ENCODE peak calls at places on chromosomes 6 and 20, in seven cellular contexts. One of them, this sample, is unnamed.

GRCh38 chr20:39029324-39029820 is 67.2 kb downstream of the DHX35 start:
- DNase-seq in H1: no peak
- DNase-seq in SK-N-SH: no peak
- DNase-seq in K562: no peak
- DNase-seq in GM12878: no peak
- DNase-seq in GM12892: no peak
- DNase-seq in HepG2: no peak
- DNase-seq in this sample: no peak

GRCh38 chr20:11350126-11351005 is 567.3 kb upstream of the BTBD3 start:
- DNase-seq in H1: no peak
- DNase-seq in SK-N-SH: no peak
- DNase-seq in K562: no peak
- DNase-seq in GM12878: no peak
- DNase-seq in GM12892: no peak
- DNase-seq in HepG2: no peak
- DNase-seq in this sample: no peak

GRCh38 chr6:140105857-140106256 is 731.4 kb upstream of the CITED2 start:
- DNase-seq in H1: peak; percentile 52
- DNase-seq in SK-N-SH: peak; percentile 15
- DNase-seq in K562: peak; percentile 54
- DNase-seq in GM12878: no peak
- DNase-seq in GM12892: no peak
- DNase-seq in HepG2: peak; percentile 39
- DNase-seq in this sample: no peak

GRCh38 chr6:161417712-161418457 is 144.0 kb upstream of the AGPAT4 start:
- DNase-seq in H1: no peak
- DNase-seq in SK-N-SH: peak; percentile 49
- DNase-seq in K562: no peak
- DNase-seq in GM12878: no peak
- DNase-seq in GM12892: no peak
- DNase-seq in HepG2: no peak
- DNase-seq in this sample: no peak

GRCh38 chr6:142400495-142400894 is 98.7 kb downstream of the ADGRG6 start:
- DNase-seq in H1: no peak
- DNase-seq in SK-N-SH: no peak
- DNase-seq in K562: peak; percentile 57
- DNase-seq in GM12878: no peak
- DNase-seq in GM12892: no peak
- DNase-seq in HepG2: no peak
- DNase-seq in this sample: no peak

GRCh38 chr20:62679978-62680589 is 28.6 kb upstream of the NTSR1 start:
- DNase-seq in H1: no peak
- DNase-seq in SK-N-SH: no peak
- DNase-seq in K562: no peak
- DNase-seq in GM12878: no peak
- DNase-seq in GM12892: no peak
- DNase-seq in HepG2: no peak
- DNase-seq in this sample: no peak

GRCh38 chr6:47733879-47734558 is 35.6 kb downstream of the ADGRF4 start:
- DNase-seq in H1: no peak
- DNase-seq in SK-N-SH: peak; percentile 1
- DNase-seq in K562: peak; percentile 20
- DNase-seq in GM12878: peak; percentile 7
- DNase-seq in GM12892: no peak
- DNase-seq in HepG2: peak; percentile 28
- DNase-seq in this sample: no peak

GRCh38 chr6:98648211-98648914 is 186.0 kb upstream of the POU3F2 start:
- DNase-seq in H1: no peak
- DNase-seq in SK-N-SH: no peak
- DNase-seq in K562: no peak
- DNase-seq in GM12878: no peak
- DNase-seq in GM12892: no peak
- DNase-seq in HepG2: no peak
- DNase-seq in this sample: no peak

GRCh38 chr20:6017467-6017866 is 36.4 kb downstream of the LRRN4 start:
- DNase-seq in H1: no peak
- DNase-seq in SK-N-SH: no peak
- DNase-seq in K562: no peak
- DNase-seq in GM12878: no peak
- DNase-seq in GM12892: no peak
- DNase-seq in HepG2: no peak
- DNase-seq in this sample: no peak

GRCh38 chr6:116115781-116116180 is 10.2 kb downstream of the COL10A1 start:
- DNase-seq in H1: no peak
- DNase-seq in SK-N-SH: no peak
- DNase-seq in K562: no peak
- DNase-seq in GM12878: no peak
- DNase-seq in GM12892: no peak
- DNase-seq in HepG2: no peak
- DNase-seq in this sample: no peak

GRCh38 chr20:10710995-10711775 is 37.4 kb upstream of the JAG1 start:
- DNase-seq in H1: no peak
- DNase-seq in SK-N-SH: no peak
- DNase-seq in K562: no peak
- DNase-seq in GM12878: no peak
- DNase-seq in GM12892: no peak
- DNase-seq in HepG2: peak; percentile 97
- DNase-seq in this sample: no peak

GRCh38 chr20:41969656-41970055 is 351.5 kb upstream of the CHD6 start:
- DNase-seq in H1: no peak
- DNase-seq in SK-N-SH: peak; percentile 17
- DNase-seq in K562: no peak
- DNase-seq in GM12878: no peak
- DNase-seq in GM12892: no peak
- DNase-seq in HepG2: no peak
- DNase-seq in this sample: no peak

GRCh38 chr6:161547617-161548016 is 273.8 kb upstream of the AGPAT4 start:
- DNase-seq in H1: no peak
- DNase-seq in SK-N-SH: no peak
- DNase-seq in K562: no peak
- DNase-seq in GM12878: no peak
- DNase-seq in GM12892: no peak
- DNase-seq in HepG2: no peak
- DNase-seq in this sample: no peak

GRCh38 chr6:158819977-158820632 is 937 bp upstream of the EZR start:
- DNase-seq in H1: no peak
- DNase-seq in SK-N-SH: no peak
- DNase-seq in K562: peak; percentile 56
- DNase-seq in GM12878: no peak
- DNase-seq in GM12892: no peak
- DNase-seq in HepG2: no peak
- DNase-seq in this sample: no peak

GRCh38 chr6:16248271-16248670 is 9.9 kb downstream of the GMPR start:
- DNase-seq in H1: no peak
- DNase-seq in SK-N-SH: no peak
- DNase-seq in K562: no peak
- DNase-seq in GM12878: no peak
- DNase-seq in GM12892: no peak
- DNase-seq in HepG2: no peak
- DNase-seq in this sample: no peak

GRCh38 chr6:33419580-33420492 is at the start of gene SYNGAP1:
- DNase-seq in H1: peak; percentile 76
- DNase-seq in SK-N-SH: peak; percentile 67
- DNase-seq in K562: no peak
- DNase-seq in GM12878: no peak
- DNase-seq in GM12892: no peak
- DNase-seq in HepG2: no peak
- DNase-seq in this sample: no peak

GRCh38 chr20:23203310-23203709 is 117.2 kb upstream of the CD93 start:
- DNase-seq in H1: no peak
- DNase-seq in SK-N-SH: no peak
- DNase-seq in K562: no peak
- DNase-seq in GM12878: no peak
- DNase-seq in GM12892: no peak
- DNase-seq in HepG2: no peak
- DNase-seq in this sample: no peak

DNA sequence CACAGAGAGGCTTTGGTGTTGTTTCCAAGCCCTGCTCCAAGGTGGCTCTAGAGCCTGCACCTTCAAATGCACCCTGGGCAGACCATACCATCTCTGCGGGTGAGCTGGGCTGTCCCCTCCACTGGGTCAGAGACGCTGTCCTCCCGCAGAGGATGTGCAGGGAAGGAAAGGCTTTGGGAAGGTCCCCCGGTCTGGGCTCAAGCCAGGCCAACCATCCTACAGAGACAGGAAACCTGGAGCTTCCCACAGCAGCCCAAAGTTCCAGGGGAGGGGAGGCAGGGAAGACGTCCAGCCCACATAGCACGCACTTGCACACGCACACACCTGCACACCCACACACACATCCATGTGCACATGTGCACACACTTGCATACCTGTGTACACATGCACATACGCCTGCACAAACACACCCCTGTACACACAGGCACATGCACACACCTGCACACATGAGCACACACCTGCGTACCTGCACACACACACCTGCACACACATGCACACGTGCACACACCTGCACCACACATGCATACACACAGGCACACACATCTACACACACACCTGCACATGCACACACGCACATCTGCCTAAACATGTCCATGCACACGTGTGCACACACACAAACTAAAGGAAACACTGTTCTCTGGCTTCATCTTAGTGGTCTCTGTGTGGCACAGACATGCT is 155.5 kb downstream of the ERMARD start:
- DNase-seq in H1: no peak
- DNase-seq in SK-N-SH: no peak
- DNase-seq in K562: no peak
- DNase-seq in GM12878: no peak
- DNase-seq in GM12892: no peak
- DNase-seq in HepG2: no peak
- DNase-seq in this sample: no peak
- TF ChIP-seq TAF1 in H1: no peak
- TF ChIP-seq TAF1 in SK-N-SH: no peak
- TF ChIP-seq TAF1 in K562: no peak
- TF ChIP-seq TAF1 in GM12878: no peak
- TF ChIP-seq TAF1 in GM12892: no peak
- TF ChIP-seq TAF1 in HepG2: no peak
- TF ChIP-seq TAF1 in this sample: no peak

GRCh38 chr6:34462561-34462971 is 3.3 kb upstream of the PACSIN1 start:
- DNase-seq in H1: peak; percentile 79
- DNase-seq in SK-N-SH: peak; percentile 81
- DNase-seq in K562: peak; percentile 85
- DNase-seq in GM12878: no peak
- DNase-seq in GM12892: no peak
- DNase-seq in HepG2: peak; percentile 36
- DNase-seq in this sample: no peak
- TF ChIP-seq TAF1 in H1: no peak
- TF ChIP-seq TAF1 in SK-N-SH: no peak
- TF ChIP-seq TAF1 in K562: no peak
- TF ChIP-seq TAF1 in GM12878: no peak
- TF ChIP-seq TAF1 in GM12892: no peak
- TF ChIP-seq TAF1 in HepG2: no peak
- TF ChIP-seq TAF1 in this sample: no peak

DNA sequence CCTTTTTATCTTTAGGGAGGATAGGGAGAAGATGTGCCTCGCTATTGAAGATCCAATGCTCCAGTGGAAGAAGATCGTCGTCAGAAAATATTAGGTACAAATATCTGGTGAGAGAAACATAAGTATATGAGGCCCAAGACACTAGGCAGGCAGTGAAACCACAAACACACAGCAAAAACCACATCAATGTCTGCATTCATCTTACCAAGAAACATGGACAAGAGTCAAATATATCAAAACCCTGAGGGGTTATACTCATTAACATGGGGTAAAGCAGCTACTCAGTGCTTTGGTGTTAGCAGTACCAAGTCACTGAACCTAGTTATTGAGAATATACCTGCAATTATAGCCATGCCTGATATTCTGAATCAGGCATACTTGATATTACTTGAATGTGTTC is 101.4 kb upstream of the FAM184A start:
- DNase-seq in H1: no peak
- DNase-seq in SK-N-SH: no peak
- DNase-seq in K562: no peak
- DNase-seq in GM12878: no peak
- DNase-seq in GM12892: no peak
- DNase-seq in HepG2: no peak
- DNase-seq in this sample: no peak
- TF ChIP-seq TAF1 in H1: no peak
- TF ChIP-seq TAF1 in SK-N-SH: no peak
- TF ChIP-seq TAF1 in K562: no peak
- TF ChIP-seq TAF1 in GM12878: no peak
- TF ChIP-seq TAF1 in GM12892: no peak
- TF ChIP-seq TAF1 in HepG2: no peak
- TF ChIP-seq TAF1 in this sample: no peak

DNA sequence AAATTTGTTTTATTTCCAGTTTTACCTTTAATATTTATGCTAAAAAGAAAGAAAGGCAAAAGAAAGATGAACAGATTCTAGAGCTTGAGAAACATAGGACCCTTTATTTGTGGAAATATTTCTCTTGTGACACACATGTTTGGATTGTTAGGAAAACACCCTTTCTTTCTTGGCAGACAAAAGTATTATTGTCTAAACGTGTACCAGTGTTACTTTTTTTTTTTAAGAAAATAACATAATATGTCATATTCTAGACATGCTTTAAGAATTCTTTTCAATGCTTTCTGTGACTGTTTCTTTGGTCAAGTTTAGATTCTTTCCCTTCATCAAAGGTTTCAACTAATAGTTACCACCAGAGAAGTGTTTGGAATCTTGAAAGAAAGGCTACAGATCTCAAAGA is 183.4 kb upstream of the CNR1 start:
- DNase-seq in H1: no peak
- DNase-seq in SK-N-SH: no peak
- DNase-seq in K562: no peak
- DNase-seq in GM12878: no peak
- DNase-seq in GM12892: no peak
- DNase-seq in HepG2: no peak
- DNase-seq in this sample: no peak
- TF ChIP-seq TAF1 in H1: no peak
- TF ChIP-seq TAF1 in SK-N-SH: no peak
- TF ChIP-seq TAF1 in K562: no peak
- TF ChIP-seq TAF1 in GM12878: no peak
- TF ChIP-seq TAF1 in GM12892: no peak
- TF ChIP-seq TAF1 in HepG2: no peak
- TF ChIP-seq TAF1 in this sample: no peak

GRCh38 chr6:31834704-31835375 is 7.3 kb downstream of the HSPA1B start:
- DNase-seq in H1: peak; percentile 89
- DNase-seq in SK-N-SH: peak; percentile 87
- DNase-seq in K562: peak; percentile 92
- DNase-seq in GM12878: no peak
- DNase-seq in GM12892: peak; percentile 55
- DNase-seq in HepG2: peak; percentile 77
- DNase-seq in this sample: peak; percentile 57
- TF ChIP-seq TAF1 in H1: peak; percentile 99
- TF ChIP-seq TAF1 in SK-N-SH: peak; percentile 96
- TF ChIP-seq TAF1 in K562: peak; percentile 99
- TF ChIP-seq TAF1 in GM12878: peak; percentile 94
- TF ChIP-seq TAF1 in GM12892: peak; percentile 93
- TF ChIP-seq TAF1 in HepG2: peak; percentile 97
- TF ChIP-seq TAF1 in this sample: peak; percentile 94

GRCh38 chr20:48467622-48468021 is 360.2 kb downstream of the PREX1 start:
- DNase-seq in H1: no peak
- DNase-seq in SK-N-SH: no peak
- DNase-seq in K562: peak; percentile 39
- DNase-seq in GM12878: no peak
- DNase-seq in GM12892: no peak
- DNase-seq in HepG2: no peak
- DNase-seq in this sample: no peak
- TF ChIP-seq TAF1 in H1: no peak
- TF ChIP-seq TAF1 in SK-N-SH: no peak
- TF ChIP-seq TAF1 in K562: no peak
- TF ChIP-seq TAF1 in GM12878: no peak
- TF ChIP-seq TAF1 in GM12892: no peak
- TF ChIP-seq TAF1 in HepG2: no peak
- TF ChIP-seq TAF1 in this sample: no peak

This sample was measured in GM12891.